ENCODE peak calls at places on chromosomes 1 and 21, in four cellular contexts. U is stimulated activated naive CD4-positive, alpha-beta T cell; C is breast epithelium; N is PC-9. X is an unnamed sample.

GRCh38 chr1:86137458-86137857 is 19.1 kb downstream of the COL24A1 start:
- DNase-seq in U (no peak), C (no peak), N (no peak), X (no peak)

GRCh38 chr1:204670152-204670927 is 15.2 kb downstream of the LRRN2 start:
- DNase-seq in U (no peak), C (no peak), N (no peak), X (no peak)

GRCh38 chr1:200493344-200493743 is 83.5 kb upstream of the ZNF281 start:
- DNase-seq in U (no peak), C (no peak), N (no peak), X (no peak)

GRCh38 chr21:34996304-34997081 is 52.6 kb downstream of the RUNX1 start:
- DNase-seq in U (no peak), C (peak; percentile 33), N (no peak), X (no peak)

GRCh38 chr1:20058531-20058930 is 11.5 kb upstream of the PLA2G5 start:
- DNase-seq in U (no peak), C (no peak), N (no peak), X (peak; percentile 29)

GRCh38 chr1:60171793-60172192 is 98.2 kb upstream of the C1orf87 start:
- DNase-seq in U (no peak), C (no peak), N (peak; percentile 48), X (no peak)

GRCh38 chr1:243287128-243287470 is 31.3 kb downstream of the SDCCAG8 start:
- DNase-seq in U (no peak), C (no peak), N (no peak), X (no peak)

GRCh38 chr1:39995973-39996393 is 41.0 kb downstream of the MFSD2A start:
- DNase-seq in U (no peak), C (no peak), N (no peak), X (no peak)

GRCh38 chr1:25651824-25652741 is 35.5 kb downstream of the MAN1C1 start:
- DNase-seq in U (no peak), C (no peak), N (no peak), X (no peak)